ENCODE peak calls at places on chromosome 13, in eight cellular contexts. One of them, this sample, is unnamed.

GRCh38 chr13:64278493-64278892 is 2862.8 kb upstream of the PCDH20 start:
- DNase-seq in stimulated activated CD4-positive, alpha-beta T cell treated with anti-CD3 and anti-CD28 coated beads, Interleukin-4, amount 100 ng/mL, for 1 hour: no peak
- DNase-seq in glutamatergic neuron: no peak
- DNase-seq in AG09309: peak
- DNase-seq in GM04503: no peak
- DNase-seq in caudate nucleus: no peak
- DNase-seq in RPMI7951: peak
- DNase-seq in keratinocyte: no peak
- DNase-seq in this sample: no peak

GRCh38 chr13:32537580-32538233 is 888 bp downstream of the N4BP2L2 start:
- DNase-seq in stimulated activated CD4-positive, alpha-beta T cell treated with anti-CD3 and anti-CD28 coated beads, Interleukin-4, amount 100 ng/mL, for 1 hour: peak
- DNase-seq in glutamatergic neuron: peak
- DNase-seq in AG09309: no peak
- DNase-seq in GM04503: no peak
- DNase-seq in caudate nucleus: peak
- DNase-seq in RPMI7951: no peak
- DNase-seq in keratinocyte: no peak
- DNase-seq in this sample: no peak

GRCh38 chr13:45331981-45332830 is 8.8 kb downstream of the TPT1 start:
- DNase-seq in stimulated activated CD4-positive, alpha-beta T cell treated with anti-CD3 and anti-CD28 coated beads, Interleukin-4, amount 100 ng/mL, for 1 hour: no peak
- DNase-seq in glutamatergic neuron: no peak
- DNase-seq in AG09309: peak
- DNase-seq in GM04503: peak
- DNase-seq in caudate nucleus: no peak
- DNase-seq in RPMI7951: peak
- DNase-seq in keratinocyte: peak
- DNase-seq in this sample: no peak

GRCh38 chr13:106096661-106097092 is 438.8 kb downstream of the EFNB2 start:
- DNase-seq in stimulated activated CD4-positive, alpha-beta T cell treated with anti-CD3 and anti-CD28 coated beads, Interleukin-4, amount 100 ng/mL, for 1 hour: no peak
- DNase-seq in glutamatergic neuron: no peak
- DNase-seq in AG09309: no peak
- DNase-seq in GM04503: no peak
- DNase-seq in caudate nucleus: no peak
- DNase-seq in RPMI7951: no peak
- DNase-seq in keratinocyte: no peak
- DNase-seq in this sample: no peak

GRCh38 chr13:98401936-98402335 is 175.0 kb downstream of the STK24 start:
- DNase-seq in stimulated activated CD4-positive, alpha-beta T cell treated with anti-CD3 and anti-CD28 coated beads, Interleukin-4, amount 100 ng/mL, for 1 hour: no peak
- DNase-seq in glutamatergic neuron: no peak
- DNase-seq in AG09309: no peak
- DNase-seq in GM04503: no peak
- DNase-seq in caudate nucleus: no peak
- DNase-seq in RPMI7951: no peak
- DNase-seq in keratinocyte: no peak
- DNase-seq in this sample: no peak

GRCh38 chr13:70755411-70755810 is 647.2 kb upstream of the KLHL1 start:
- DNase-seq in stimulated activated CD4-positive, alpha-beta T cell treated with anti-CD3 and anti-CD28 coated beads, Interleukin-4, amount 100 ng/mL, for 1 hour: no peak
- DNase-seq in glutamatergic neuron: no peak
- DNase-seq in AG09309: no peak
- DNase-seq in GM04503: no peak
- DNase-seq in caudate nucleus: no peak
- DNase-seq in RPMI7951: no peak
- DNase-seq in keratinocyte: no peak
- DNase-seq in this sample: no peak

GRCh38 chr13:30776661-30777060 is 41.3 kb downstream of the ALOX5AP start:
- DNase-seq in stimulated activated CD4-positive, alpha-beta T cell treated with anti-CD3 and anti-CD28 coated beads, Interleukin-4, amount 100 ng/mL, for 1 hour: no peak
- DNase-seq in glutamatergic neuron: no peak
- DNase-seq in AG09309: no peak
- DNase-seq in GM04503: no peak
- DNase-seq in caudate nucleus: no peak
- DNase-seq in RPMI7951: no peak
- DNase-seq in keratinocyte: no peak
- DNase-seq in this sample: no peak

GRCh38 chr13:97127842-97128241 is 94.3 kb upstream of the MBNL2 start:
- DNase-seq in stimulated activated CD4-positive, alpha-beta T cell treated with anti-CD3 and anti-CD28 coated beads, Interleukin-4, amount 100 ng/mL, for 1 hour: no peak
- DNase-seq in glutamatergic neuron: no peak
- DNase-seq in AG09309: no peak
- DNase-seq in GM04503: no peak
- DNase-seq in caudate nucleus: no peak
- DNase-seq in RPMI7951: no peak
- DNase-seq in keratinocyte: no peak
- DNase-seq in this sample: no peak